ENCODE peak calls at places on chromosomes 6 and 20, in six cellular contexts. U is heart right ventricle, S is GM20000, X is testis, J is neural crest cell, K is left ventricle myocardium inferior. H is an unnamed sample.

GRCh38 chr6:44074383-44075136 is 52.7 kb downstream of the MRPL14 start:
- DNase-seq in J (peak), S (peak), K (peak), X (peak), U (peak), H (peak)

GRCh38 chr20:25220810-25221591 is 25.5 kb downstream of the ENTPD6 start:
- DNase-seq in X (no peak), K (peak), U (no peak), J (no peak), S (no peak), H (no peak)

GRCh38 chr6:35294308-35294945 is 3.2 kb upstream of the DEF6 start:
- DNase-seq in S (peak), K (no peak), U (no peak), J (peak), X (peak), H (peak)

GRCh38 chr20:1830240-1830639 is 65.0 kb upstream of the SIRPA start:
- DNase-seq in S (no peak), X (peak), J (no peak), K (peak), U (peak), H (no peak)

GRCh38 chr6:43070028-43070632 is 6.0 kb upstream of the PTK7 start:
- DNase-seq in U (no peak), K (no peak), J (no peak), X (no peak), S (peak), H (no peak)

GRCh38 chr6:21949211-21949801 is 347.5 kb downstream of the PRL start:
- DNase-seq in K (no peak), U (no peak), J (no peak), S (no peak), X (no peak), H (no peak)

GRCh38 chr20:42549496-42549895 is 640.2 kb downstream of the PTPRT start:
- DNase-seq in J (no peak), U (no peak), K (no peak), S (no peak), X (no peak), H (no peak)

GRCh38 chr6:3284436-3284876 is 25.7 kb downstream of the PSMG4 start:
- DNase-seq in X (no peak), J (no peak), S (no peak), U (no peak), K (no peak), H (no peak)

GRCh38 chr6:113076116-113076515 is 729.0 kb downstream of the RFPL4B start:
- DNase-seq in S (no peak), J (no peak), K (no peak), X (no peak), U (no peak), H (no peak)

GRCh38 chr20:16368645-16369292 is 204.5 kb downstream of the KIF16B start:
- DNase-seq in U (no peak), S (no peak), X (no peak), J (no peak), K (no peak), H (no peak)

GRCh38 chr6:116096979-116097816 is 3.5 kb upstream of the NT5DC1 start:
- DNase-seq in S (no peak), X (no peak), U (no peak), K (no peak), J (no peak), H (no peak)

GRCh38 chr6:41182069-41183034 is 18.6 kb downstream of the TREML2 start:
- DNase-seq in U (no peak), K (no peak), X (peak), J (peak), S (peak), H (peak)

GRCh38 chr20:10385850-10386544 is 48.0 kb downstream of the MKKS start:
- DNase-seq in U (no peak), K (no peak), X (no peak), S (no peak), J (no peak), H (no peak)

GRCh38 chr20:19735446-19735845 is 22.6 kb upstream of the RIN2 start:
- DNase-seq in S (no peak), X (peak), K (peak), J (no peak), U (peak), H (no peak)

GRCh38 chr20:23114018-23114417 is 27.9 kb upstream of the CD93 start:
- DNase-seq in X (peak), J (no peak), K (peak), S (no peak), U (peak), H (no peak)

GRCh38 chr20:57315964-57316480 is 13.6 kb upstream of the SPO11 start:
- DNase-seq in U (no peak), S (no peak), K (no peak), X (no peak), J (no peak), H (no peak)

GRCh38 chr20:57047281-57048026 is 219.0 kb downstream of the BMP7 start:
- DNase-seq in X (no peak), S (no peak), J (no peak), U (no peak), K (no peak), H (no peak)

DNA sequence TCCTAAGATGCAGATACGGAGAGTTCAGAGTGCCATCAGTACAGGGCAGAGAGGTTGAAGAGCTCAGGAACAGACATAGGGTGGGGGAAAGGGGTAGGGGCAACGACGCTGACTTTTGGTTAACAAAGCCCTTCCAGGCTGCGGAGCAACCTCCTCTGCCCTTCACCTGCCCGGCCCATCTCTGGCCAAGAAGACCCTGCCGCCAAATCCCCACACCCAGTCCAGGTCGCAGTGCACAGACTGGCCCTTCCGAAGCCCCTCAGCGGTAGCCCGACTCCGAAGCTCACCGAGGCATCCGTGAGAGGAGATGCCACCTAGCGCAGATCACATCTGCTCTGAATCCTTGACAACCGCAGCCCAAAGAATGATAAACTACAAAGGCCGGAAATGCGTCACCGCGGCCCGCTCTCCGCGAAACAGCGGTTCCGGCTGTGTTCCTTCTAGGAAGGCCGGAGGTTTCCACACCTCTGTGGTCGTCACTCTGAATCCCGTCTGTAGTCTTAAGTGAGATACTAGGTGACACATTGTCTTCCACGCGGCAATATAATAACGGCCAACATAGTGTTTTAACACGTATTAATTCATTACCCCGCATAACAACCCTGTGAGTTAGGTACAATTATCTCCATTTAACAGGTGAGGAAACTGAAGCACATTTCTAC is at the start of gene ZSCAN23:
- DNase-seq in K (peak), S (peak), J (peak), U (peak), X (peak), H (peak)
- TF ChIP-seq CTCF in K (no peak), S (no peak), J (peak), U (no peak), X (no peak), H (no peak)

DNA sequence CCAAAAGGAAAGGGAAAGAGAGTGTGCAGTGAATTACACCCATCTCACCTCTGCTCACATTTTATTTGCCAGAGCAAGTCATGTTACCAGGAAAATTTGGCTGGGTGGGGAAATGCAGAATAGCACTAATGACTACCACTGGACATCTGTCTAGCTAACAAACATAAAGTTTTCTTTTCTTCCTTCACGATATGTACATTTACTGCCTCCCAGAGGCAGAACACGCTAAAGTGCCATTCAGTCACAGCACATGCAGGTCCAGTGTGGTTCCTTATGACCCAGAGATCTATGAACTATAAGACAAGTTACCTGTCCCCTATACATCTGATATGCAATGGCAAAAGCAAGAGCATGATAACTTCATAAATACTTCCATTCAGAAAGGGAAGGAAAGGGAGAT is 194.1 kb downstream of the OGFRL1 start:
- DNase-seq in U (no peak), K (no peak), S (no peak), X (no peak), J (no peak), H (no peak)
- TF ChIP-seq CTCF in U (peak), K (peak), S (no peak), X (no peak), J (no peak), H (no peak)

GRCh38 chr20:45118028-45118427 is 3.1 kb upstream of the WFDC5 start:
- DNase-seq in S (no peak), K (no peak), J (no peak), X (no peak), U (no peak), H (no peak)
- TF ChIP-seq CTCF in S (no peak), K (no peak), J (no peak), X (no peak), U (no peak), H (no peak)

GRCh38 chr20:40617594-40617993 is 71.4 kb downstream of the MAFB start:
- DNase-seq in X (no peak), K (no peak), U (no peak), S (no peak), J (no peak), H (no peak)

GRCh38 chr20:40607927-40608326 is 81.1 kb downstream of the MAFB start:
- DNase-seq in U (no peak), J (no peak), X (no peak), S (no peak), K (no peak), H (no peak)

GRCh38 chr20:40612247-40612646 is 76.8 kb downstream of the MAFB start:
- DNase-seq in S (no peak), K (no peak), J (no peak), U (no peak), X (no peak), H (no peak)

DNA sequence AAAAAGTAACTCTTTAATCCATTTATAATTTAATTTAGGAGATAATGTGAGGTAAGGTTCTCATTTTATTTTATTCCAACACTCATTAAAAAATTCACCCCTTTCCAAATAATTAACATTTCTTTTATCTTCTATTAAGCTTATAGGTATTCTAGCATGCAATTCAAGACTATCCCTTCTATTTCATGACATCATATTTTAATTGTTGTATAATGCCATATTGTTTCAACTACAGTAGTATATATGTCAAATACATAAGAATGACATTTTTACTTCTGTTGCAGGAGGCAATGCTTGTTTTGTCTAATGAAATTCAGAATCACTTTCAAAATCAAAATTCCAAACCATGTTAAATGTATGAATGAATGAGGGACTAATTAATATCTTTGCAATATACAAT is 76.2 kb downstream of the MAFB start:
- DNase-seq in K (no peak), X (no peak), S (no peak), U (no peak), J (no peak), H (no peak)
- TF ChIP-seq CTCF in K (no peak), X (no peak), S (no peak), U (no peak), J (no peak), H (no peak)

DNA sequence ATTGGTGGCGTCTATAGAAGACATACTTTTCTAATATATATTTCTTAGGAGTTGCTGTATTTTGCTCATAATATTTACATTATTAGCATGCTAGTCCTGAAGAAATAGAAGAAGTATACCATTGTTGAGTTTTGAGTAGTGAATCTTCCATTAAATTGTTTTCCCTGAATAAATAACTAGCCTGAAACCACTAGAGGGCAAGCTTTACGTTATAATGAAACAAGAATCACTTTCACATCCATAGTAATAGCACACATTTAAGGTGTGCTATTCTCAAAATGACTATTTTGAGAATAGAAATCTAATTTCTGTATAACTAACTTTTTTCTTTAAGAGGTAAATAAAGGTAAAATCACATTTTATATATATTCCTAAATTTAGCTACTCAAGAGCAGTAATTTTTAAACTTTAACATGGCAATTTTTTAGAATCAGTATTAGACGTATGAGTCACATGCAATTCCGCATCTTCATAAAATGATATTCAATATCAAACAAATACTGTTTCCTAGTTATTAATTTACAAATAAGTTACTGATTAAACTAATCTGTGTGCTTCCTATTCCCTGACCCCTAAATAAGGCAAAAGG is 213.2 kb upstream of the MANEA start:
- DNase-seq in X (no peak), J (no peak), S (peak), K (no peak), U (no peak), H (no peak)
- TF ChIP-seq CTCF in X (peak), J (peak), S (no peak), K (peak), U (peak), H (peak)

GRCh38 chr6:50815436-50816114 is 3.1 kb upstream of the TFAP2B start:
- DNase-seq in U (no peak), X (no peak), K (no peak), S (no peak), J (no peak), H (no peak)
- TF ChIP-seq CTCF in U (no peak), X (no peak), K (no peak), S (peak), J (peak), H (no peak)

DNA sequence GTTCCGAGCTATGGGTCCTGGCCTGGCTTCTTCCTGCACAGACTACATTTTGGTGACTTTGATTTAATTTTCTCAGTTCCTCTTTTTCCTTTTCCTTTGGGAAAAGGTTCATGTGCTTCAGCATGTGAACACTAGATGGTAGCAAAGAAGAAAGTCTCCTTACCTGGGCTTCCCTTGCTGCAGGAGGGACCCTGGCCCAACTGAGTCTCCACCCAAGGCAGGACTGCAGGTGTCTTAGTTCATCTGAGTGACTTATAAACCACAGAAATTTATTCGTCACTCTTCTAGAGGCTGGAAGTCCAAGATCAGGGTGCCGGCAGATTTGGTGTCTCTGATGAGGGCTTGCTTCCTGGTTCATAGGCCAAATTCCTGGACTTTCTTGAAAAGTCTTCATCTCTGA is 163.2 kb downstream of the SYCP2 start:
- DNase-seq in U (no peak), X (no peak), K (no peak), J (no peak), S (no peak), H (no peak)
- TF ChIP-seq CTCF in U (peak), X (peak), K (peak), J (peak), S (no peak), H (no peak)

DNA sequence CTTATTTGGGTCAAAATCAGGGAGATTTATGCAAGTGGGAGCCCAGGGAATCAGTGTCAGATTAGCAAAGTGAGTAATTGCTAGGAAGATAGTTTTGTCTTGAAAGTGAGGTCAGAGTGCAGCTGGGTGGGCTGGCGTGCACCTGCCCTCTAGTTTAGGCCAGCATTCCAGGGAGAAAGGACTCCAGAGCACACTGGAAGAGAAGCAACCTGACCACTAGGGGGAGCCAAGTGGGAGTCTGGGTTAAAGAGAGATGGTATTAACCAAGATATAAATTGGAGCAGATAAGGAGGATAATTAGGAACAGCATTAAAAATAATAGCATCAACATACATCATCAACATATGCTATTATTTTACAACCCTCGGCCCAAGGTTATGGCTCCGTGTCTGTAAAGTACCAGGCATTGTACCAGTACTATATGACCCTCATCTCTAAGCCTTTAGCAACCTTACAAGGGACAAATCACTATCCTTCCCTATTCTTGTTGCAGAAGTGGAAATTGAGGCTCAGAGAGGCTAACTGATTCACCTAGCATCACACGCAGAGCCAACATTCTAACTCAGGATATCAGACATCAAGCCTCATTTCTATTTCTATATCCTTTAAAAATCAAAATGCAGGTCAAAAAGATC is 57.8 kb downstream of the SLC2A10 start:
- DNase-seq in J (peak), S (peak), U (no peak), X (peak), K (no peak), H (peak)
- TF ChIP-seq CTCF in J (peak), S (peak), U (peak), X (peak), K (peak), H (peak)

H was measured in nephron progenitor cell.